ENCODE peak calls at places on chromosomes 2 and 18, in nine cellular contexts. I is psoas muscle; L is CD4-positive, alpha-beta memory T cell; T is breast epithelium; A is thoracic aorta; N is endodermal cell; U is PC-3; G is tibial artery; P is GM23248. D is an unnamed sample.

GRCh38 chr2:202050652-202051051 is 17.0 kb downstream of the FZD7 start:
- DNase-seq in A (no peak), T (no peak), I (no peak), U (no peak), P (no peak), L (no peak), G (no peak), N (no peak), D (no peak)

GRCh38 chr18:41645600-41646360 is 309.3 kb upstream of the PIK3C3 start:
- DNase-seq in G (no peak), N (no peak), T (no peak), U (peak; percentile 48), P (no peak), L (no peak), A (no peak), I (no peak), D (no peak)

GRCh38 chr2:102141915-102142828 is at the start of gene IL1R1:
- DNase-seq in I (peak; percentile 91), A (no peak), L (no peak), G (peak; percentile 78), N (peak; percentile 86), U (peak; percentile 80), T (peak; percentile 71), P (peak; percentile 97), D (no peak)

GRCh38 chr2:101617188-101617587 is 80.3 kb upstream of the MAP4K4 start:
- DNase-seq in L (no peak), T (no peak), N (no peak), I (no peak), P (peak; percentile 64), U (peak; percentile 8), A (no peak), G (no peak), D (no peak)

GRCh38 chr18:76495435-76496199 is 575 bp upstream of the ZNF516 start:
- DNase-seq in G (peak; percentile 49), U (no peak), N (peak; percentile 84), P (peak; percentile 79), A (no peak), I (peak; percentile 62), T (no peak), L (peak; percentile 17), D (no peak)

GRCh38 chr2:227508001-227508400 is 36.0 kb downstream of the AGFG1 start:
- DNase-seq in P (no peak), U (no peak), A (no peak), T (no peak), I (no peak), N (no peak), L (no peak), G (no peak), D (no peak)

GRCh38 chr2:102251042-102251848 is 60.1 kb upstream of the IL1RL1 start:
- DNase-seq in U (no peak), N (peak; percentile 88), G (peak; percentile 35), T (no peak), L (peak; percentile 58), I (peak; percentile 80), A (no peak), P (peak; percentile 84), D (peak; percentile 54)

GRCh38 chr2:200065477-200065876 is 110.1 kb downstream of the MAIP1 start:
- DNase-seq in N (no peak), G (no peak), I (no peak), L (no peak), T (no peak), P (no peak), U (no peak), A (no peak), D (no peak)

GRCh38 chr2:121297217-121297830 is 12.3 kb upstream of the TFCP2L1 start:
- DNase-seq in A (no peak), G (no peak), P (peak; percentile 57), I (no peak), T (no peak), L (no peak), N (peak; percentile 82), U (peak; percentile 54), D (no peak)

GRCh38 chr2:180240774-180241173 is 233.7 kb upstream of the CWC22 start:
- DNase-seq in N (no peak), U (peak; percentile 65), I (no peak), P (peak; percentile 45), T (no peak), L (no peak), A (no peak), G (no peak), D (no peak)

GRCh38 chr2:29329899-29330298 is 214.7 kb downstream of the CLIP4 start:
- DNase-seq in P (peak; percentile 17), T (no peak), N (no peak), G (no peak), U (no peak), A (no peak), L (no peak), I (no peak), D (no peak)

GRCh38 chr2:233846387-233847247 is 7.7 kb downstream of the HJURP start:
- DNase-seq in T (no peak), G (no peak), U (no peak), P (no peak), A (no peak), N (no peak), I (no peak), L (no peak), D (no peak)

GRCh38 chr2:128492966-128493811 is 174.5 kb upstream of the HS6ST1 start:
- DNase-seq in N (peak; percentile 61), L (no peak), P (no peak), A (no peak), U (no peak), G (no peak), T (no peak), I (no peak), D (no peak)

GRCh38 chr2:74004212-74005182 is 19.8 kb downstream of the TET3 start:
- DNase-seq in U (no peak), I (no peak), A (no peak), N (no peak), P (peak; percentile 22), L (no peak), T (no peak), G (no peak), D (no peak)

GRCh38 chr2:71554028-71554705 is 100.8 kb downstream of the DYSF start:
- DNase-seq in U (no peak), A (no peak), N (no peak), P (no peak), G (no peak), T (no peak), I (peak; percentile 2), L (no peak), D (no peak)

GRCh38 chr2:85071096-85071495 is 62.1 kb upstream of the TCF7L1 start:
- DNase-seq in G (no peak), I (no peak), A (no peak), L (no peak), T (no peak), N (no peak), U (peak; percentile 33), P (peak; percentile 55), D (no peak)

DNA sequence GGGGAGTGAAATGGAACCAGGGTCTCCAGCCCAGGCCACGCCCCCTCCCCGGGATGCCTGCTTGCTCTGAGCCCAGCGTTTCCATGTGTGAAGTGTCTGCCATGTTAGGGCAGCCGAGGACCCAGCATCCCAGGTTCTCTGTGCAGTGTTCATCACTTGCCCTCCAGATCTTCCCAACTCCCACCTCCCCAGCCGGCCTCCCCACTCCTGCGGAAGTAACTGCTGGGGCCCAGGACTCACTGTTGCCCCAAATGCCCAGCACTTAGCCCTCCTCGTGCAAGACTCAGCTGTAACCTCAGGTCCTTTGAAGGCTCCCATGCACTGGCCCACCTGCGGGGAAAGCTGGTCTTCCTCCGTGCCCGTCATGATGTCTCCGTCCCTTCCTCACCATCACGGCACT is 9.7 kb upstream of the PXDN start:
- DNase-seq in A (no peak), P (no peak), U (no peak), T (no peak), L (no peak), I (no peak), N (peak; percentile 39), G (no peak), D (no peak)
- H3K9me3 ChIP-seq in A (no peaks in the 10 kb centered on the region), P (no peaks in the 10 kb centered on the region), U (no peaks in the 10 kb centered on the region), T (no peaks in the 10 kb centered on the region), L (no peaks in the 10 kb centered on the region), I (no peaks in the 10 kb centered on the region), N (peaks cover 11% of the 10 kb centered on the region), G (no peaks in the 10 kb centered on the region), D (no peaks in the 10 kb centered on the region)

GRCh38 chr2:174683392-174683759 is 80.9 kb downstream of the CHRNA1 start:
- DNase-seq in N (peak; percentile 63), L (peak; percentile 24), U (no peak), I (no peak), G (no peak), T (no peak), A (no peak), P (peak; percentile 69), D (no peak)
- H3K27ac ChIP-seq in N (no peak overlapping the region), L (peak overlapping the region; percentile 84), U (no peak overlapping the region), I (no peak overlapping the region), G (peak overlapping the region; percentile 97), T (peak overlapping the region; percentile 90), A (peak overlapping the region; percentile 43), P (peak overlapping the region; percentile 81), D (no peak overlapping the region)

GRCh38 chr18:62736077-62736476 is 20.7 kb downstream of the PHLPP1 start:
- DNase-seq in T (no peak), U (no peak), G (no peak), L (no peak), N (no peak), P (no peak), A (no peak), I (no peak), D (no peak)

GRCh38 chr18:62729487-62730386 is 14.4 kb downstream of the PHLPP1 start:
- DNase-seq in T (no peak), I (no peak), G (no peak), A (no peak), N (no peak), U (no peak), L (no peak), P (no peak), D (no peak)

GRCh38 chr18:62735387-62735786 is 20.0 kb downstream of the PHLPP1 start:
- DNase-seq in I (no peak), G (no peak), N (no peak), T (no peak), A (no peak), U (no peak), P (no peak), L (no peak), D (no peak)

GRCh38 chr18:62730926-62731325 is 15.6 kb downstream of the PHLPP1 start:
- DNase-seq in N (no peak), A (no peak), L (no peak), T (no peak), U (no peak), P (peak; percentile 41), I (no peak), G (no peak), D (no peak)

DNA sequence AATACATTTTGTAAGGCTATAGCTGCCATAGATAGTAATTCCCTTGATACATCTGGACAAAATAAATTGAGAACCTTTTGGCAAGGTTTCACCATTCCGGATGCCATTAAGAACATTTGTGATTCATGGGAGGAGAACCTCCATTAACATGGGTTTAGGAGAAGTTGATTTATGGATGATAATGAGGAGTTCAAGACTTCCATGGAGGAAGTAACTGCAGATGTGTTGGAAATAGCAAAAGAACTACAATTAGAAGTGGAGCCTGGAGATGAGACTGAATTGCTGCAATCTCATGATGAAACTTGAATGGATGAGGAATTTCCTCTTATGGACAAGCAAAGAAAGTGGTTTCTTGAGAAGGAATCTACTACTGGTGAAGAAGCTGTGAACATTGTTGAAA is 17.3 kb downstream of the PHLPP1 start:
- DNase-seq in I (no peak), U (no peak), P (no peak), N (no peak), T (no peak), L (no peak), G (no peak), A (no peak), D (no peak)
- H3K9me3 ChIP-seq in I (peaks cover 9% of the 10 kb centered on the region), U (peaks cover 5% of the 10 kb centered on the region), P (no peaks in the 10 kb centered on the region), N (peaks cover 15% of the 10 kb centered on the region), T (no peaks in the 10 kb centered on the region), L (no peaks in the 10 kb centered on the region), G (no peaks in the 10 kb centered on the region), A (peaks cover 7% of the 10 kb centered on the region), D (peaks cover 6% of the 10 kb centered on the region)

GRCh38 chr18:12281861-12282260 is 26.2 kb upstream of the TUBB6 start:
- DNase-seq in P (no peak), A (no peak), N (no peak), L (no peak), T (no peak), I (no peak), U (no peak), G (no peak), D (no peak)
- H3K27ac ChIP-seq in P (peak overlapping the region; percentile 94), A (peak overlapping the region; percentile 100), N (peak overlapping the region; percentile 22), L (no peak overlapping the region), T (no peak overlapping the region), I (no peak overlapping the region), U (peak overlapping the region; percentile 33), G (peak overlapping the region; percentile 98), D (no peak overlapping the region)

D was measured in CD4-positive, alpha-beta T cell.